ENCODE peak calls at places on chromosomes 3 and 15, in eight cellular contexts. L is breast epithelium, N is GM12892, X is GM23338, Q is upper lobe of left lung, A is sigmoid colon, I is K562, K is endothelial cell of umbilical vein. F is an unnamed sample.

GRCh38 chr3:115912372-115912771 is 289.1 kb downstream of the GAP43 start:
- DNase-seq in X (no peak), Q (no peak), N (no peak), K (no peak), A (no peak), I (no peak), L (no peak), F (no peak)

GRCh38 chr3:166060789-166061479 is 223.7 kb upstream of the BCHE start:
- DNase-seq in Q (no peak), N (no peak), I (no peak), A (no peak), K (no peak), X (peak; percentile 46), L (no peak), F (no peak)

GRCh38 chr15:64004582-64004981 is 41.7 kb downstream of the DAPK2 start:
- DNase-seq in I (peak; percentile 46), Q (no peak), K (no peak), A (no peak), L (no peak), X (no peak), N (no peak), F (peak; percentile 80)

GRCh38 chr3:184562875-184563568 is 1.4 kb downstream of the EPHB3 start:
- DNase-seq in A (no peak), K (no peak), L (no peak), I (no peak), N (no peak), X (no peak), Q (no peak), F (no peak)

GRCh38 chr15:33194704-33195261 is at the start of gene FMN1:
- DNase-seq in I (peak; percentile 93), Q (peak; percentile 98), N (peak; percentile 46), K (peak; percentile 97), X (peak; percentile 98), A (peak; percentile 95), L (peak; percentile 92), F (peak; percentile 93)

GRCh38 chr3:115077501-115078250 is 69.4 kb downstream of the ZBTB20 start:
- DNase-seq in L (no peak), N (no peak), X (no peak), I (no peak), A (no peak), K (no peak), Q (no peak), F (no peak)

GRCh38 chr3:124117486-124117885 is 125.6 kb upstream of the ROPN1 start:
- DNase-seq in K (peak; percentile 67), N (no peak), L (no peak), I (no peak), Q (no peak), A (no peak), X (no peak), F (no peak)

GRCh38 chr15:85164841-85165466 is 183.3 kb downstream of the PDE8A start:
- DNase-seq in I (no peak), L (peak; percentile 37), Q (no peak), K (peak; percentile 19), N (no peak), A (no peak), X (peak; percentile 56), F (no peak)

GRCh38 chr15:52551762-52552161 is 17.1 kb downstream of the ARPP19 start:
- DNase-seq in K (peak; percentile 34), L (no peak), X (no peak), I (no peak), Q (no peak), N (no peak), A (no peak), F (peak; percentile 15)

GRCh38 chr15:52557242-52557641 is 11.6 kb downstream of the ARPP19 start:
- DNase-seq in Q (no peak), A (no peak), L (no peak), N (no peak), X (no peak), K (no peak), I (no peak), F (no peak)

GRCh38 chr15:52556524-52556923 is 12.3 kb downstream of the ARPP19 start:
- DNase-seq in K (no peak), A (no peak), Q (no peak), X (no peak), N (no peak), I (peak; percentile 21), L (no peak), F (no peak)

GRCh38 chr15:52558196-52558595 is 10.6 kb downstream of the ARPP19 start:
- DNase-seq in N (no peak), Q (no peak), K (peak; percentile 43), A (no peak), X (no peak), I (no peak), L (no peak), F (no peak)

GRCh38 chr15:52552303-52552702 is 16.5 kb downstream of the ARPP19 start:
- DNase-seq in A (no peak), X (no peak), I (no peak), L (no peak), N (no peak), K (no peak), Q (no peak), F (no peak)
- TF ChIP-seq POLR2AphosphoS5 in A (no peak), X (no peak), I (no peak), L (no peak), N (no peak), K (no peak), Q (no peak), F (no peak)

GRCh38 chr3:187370051-187370450 is 1.9 kb downstream of the RTP4 start:
- DNase-seq in I (no peak), Q (no peak), A (no peak), L (no peak), K (no peak), N (no peak), X (no peak), F (no peak)

GRCh38 chr3:187368765-187369450 is 723 bp downstream of the RTP4 start:
- DNase-seq in K (no peak), L (no peak), X (no peak), A (no peak), N (peak; percentile 19), I (no peak), Q (no peak), F (no peak)

GRCh38 chr3:187367561-187368103 is 553 bp upstream of the RTP4 start:
- DNase-seq in X (no peak), I (no peak), L (no peak), Q (peak; percentile 83), A (no peak), N (no peak), K (no peak), F (no peak)

GRCh38 chr3:187368251-187368733 is at the start of gene RTP4:
- DNase-seq in X (no peak), I (no peak), L (no peak), Q (no peak), K (peak; percentile 61), N (peak; percentile 23), A (no peak), F (no peak)
- TF ChIP-seq POLR2AphosphoS5 in X (no peak), I (no peak), L (no peak), Q (no peak), K (no peak), N (no peak), A (peak; percentile 26), F (peak; percentile 22)

GRCh38 chr3:193801094-193801493 is 208.1 kb downstream of the OPA1 start:
- DNase-seq in Q (no peak), K (no peak), A (no peak), N (no peak), I (no peak), X (no peak), L (no peak), F (no peak)

GRCh38 chr3:193800138-193801043 is 207.4 kb downstream of the OPA1 start:
- DNase-seq in N (no peak), L (no peak), K (peak; percentile 34), X (no peak), Q (no peak), A (no peak), I (peak; percentile 50), F (no peak)

GRCh38 chr3:193795062-193795690 is 202.2 kb downstream of the OPA1 start:
- DNase-seq in K (no peak), L (no peak), A (no peak), Q (no peak), N (no peak), I (no peak), X (no peak), F (no peak)

GRCh38 chr3:193796089-193796488 is 203.1 kb downstream of the OPA1 start:
- DNase-seq in I (no peak), K (no peak), Q (no peak), N (no peak), A (no peak), L (no peak), X (no peak), F (no peak)

DNA sequence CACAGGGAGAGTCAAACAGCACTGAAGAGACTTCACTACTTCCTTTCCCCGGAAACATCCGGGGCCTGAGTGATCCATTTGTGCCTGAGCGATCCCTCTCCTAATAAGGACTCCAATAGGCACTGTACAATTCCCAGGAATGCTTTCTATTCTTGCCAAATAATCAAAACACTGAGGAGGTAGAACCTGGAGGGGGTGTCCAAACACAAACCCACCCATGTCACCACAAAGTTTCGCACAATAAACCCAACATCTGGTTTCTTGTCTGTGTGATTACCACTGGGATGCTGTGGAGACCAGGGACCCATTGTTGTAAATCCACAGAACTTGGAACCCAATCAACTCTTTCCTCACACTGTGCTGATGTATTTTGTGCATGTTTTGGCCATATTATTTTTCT is 205.1 kb downstream of the OPA1 start:
- DNase-seq in L (no peak), K (no peak), I (no peak), A (no peak), Q (no peak), N (no peak), X (no peak), F (no peak)
- TF ChIP-seq POLR2AphosphoS5 in L (no peak), K (no peak), I (no peak), A (no peak), Q (no peak), N (no peak), X (no peak), F (no peak)

GRCh38 chr15:101307897-101308603 is 13.0 kb upstream of the SNRPA1 start:
- DNase-seq in K (no peak), N (no peak), A (peak; percentile 55), L (no peak), Q (no peak), X (no peak), I (no peak), F (peak; percentile 1)

GRCh38 chr15:101308604-101309435 is 13.8 kb upstream of the SNRPA1 start:
- DNase-seq in K (no peak), X (no peak), N (no peak), A (peak; percentile 46), Q (no peak), L (no peak), I (no peak), F (no peak)

GRCh38 chr15:101305820-101306255 is 10.8 kb upstream of the SNRPA1 start:
- DNase-seq in I (no peak), N (no peak), Q (no peak), X (no peak), K (no peak), L (no peak), A (no peak), F (peak; percentile 3)

GRCh38 chr15:101307048-101307896 is 12.2 kb upstream of the SNRPA1 start:
- DNase-seq in N (no peak), A (peak; percentile 46), Q (no peak), L (no peak), I (no peak), K (no peak), X (no peak), F (peak; percentile 4)

DNA sequence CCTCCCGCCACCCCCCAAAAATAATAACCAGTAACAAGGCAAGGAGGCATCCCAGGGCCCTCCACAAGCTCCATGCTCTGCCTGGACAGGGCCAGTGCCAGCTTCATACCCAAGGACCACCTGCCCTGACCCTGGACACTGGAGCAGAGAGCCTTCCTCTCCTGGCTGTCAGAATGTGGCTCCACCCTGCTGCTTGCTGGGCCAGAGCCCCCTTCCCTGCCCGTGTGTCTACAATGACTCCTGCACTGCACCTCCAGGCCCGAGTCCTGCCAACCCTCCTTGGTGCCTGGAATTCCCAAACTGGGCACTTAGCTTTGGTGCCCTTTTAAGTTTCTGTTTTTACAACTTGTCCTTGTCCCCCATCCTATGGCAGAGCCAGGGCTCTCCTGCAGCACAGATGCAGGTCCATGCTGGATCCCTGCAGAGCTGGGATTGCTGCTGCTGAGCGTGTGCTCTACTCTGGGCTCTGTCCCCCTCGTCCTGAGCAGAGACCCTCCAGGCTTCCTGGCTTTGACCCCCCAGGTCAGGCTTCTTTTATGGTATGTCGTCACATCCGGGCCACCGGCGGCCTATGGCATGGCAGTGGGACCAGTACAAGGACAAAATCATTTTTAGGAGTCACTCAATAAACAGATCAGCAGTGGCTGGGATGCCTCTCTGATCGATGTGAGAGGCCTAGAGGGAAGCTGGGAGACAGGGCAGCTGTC is 11.4 kb upstream of the SNRPA1 start:
- DNase-seq in N (no peak), Q (no peak), I (no peak), X (no peak), L (no peak), K (no peak), A (no peak), F (no peak)
- TF ChIP-seq POLR2AphosphoS5 in N (no peak), Q (no peak), I (no peak), X (no peak), L (no peak), K (no peak), A (no peak), F (no peak)

F was measured in transverse colon.